ENCODE peak calls at places on chromosomes 4 and X, in ten cellular contexts. One of them, this sample, is unnamed.

GRCh38 chrX:68735266-68735665 is 87.8 kb downstream of the STARD8 start:
- DNase-seq in lower leg skin: no peak
- DNase-seq in stimulated activated CD4-positive, alpha-beta T cell treated with anti-CD3 and anti-CD28 coated beads, Interleukin-2, amount 100 ng/mL, for 48 hours: no peak
- DNase-seq in Jurkat, Clone E6-1: no peak
- DNase-seq in cardiac fibroblast: no peak
- DNase-seq in ACHN: no peak
- DNase-seq in smooth muscle cell of the brain vasculature: no peak
- DNase-seq in transverse colon: no peak
- DNase-seq in DMS153: no peak
- DNase-seq in M059J: no peak
- DNase-seq in this sample: no peak

GRCh38 chr4:88592600-88593448 is 544 bp downstream of the HERC3 start:
- DNase-seq in stimulated activated CD4-positive, alpha-beta T cell treated with anti-CD3 and anti-CD28 coated beads, Interleukin-2, amount 100 ng/mL, for 48 hours: peak
- DNase-seq in smooth muscle cell of the brain vasculature: no peak
- DNase-seq in ACHN: peak
- DNase-seq in lower leg skin: peak
- DNase-seq in transverse colon: peak
- DNase-seq in M059J: peak
- DNase-seq in cardiac fibroblast: peak
- DNase-seq in DMS153: peak
- DNase-seq in Jurkat, Clone E6-1: peak
- DNase-seq in this sample: peak

GRCh38 chrX:139203681-139204575 is 326.6 kb upstream of the F9 start:
- DNase-seq in DMS153: no peak
- DNase-seq in Jurkat, Clone E6-1: no peak
- DNase-seq in transverse colon: no peak
- DNase-seq in M059J: peak
- DNase-seq in ACHN: no peak
- DNase-seq in lower leg skin: no peak
- DNase-seq in smooth muscle cell of the brain vasculature: no peak
- DNase-seq in stimulated activated CD4-positive, alpha-beta T cell treated with anti-CD3 and anti-CD28 coated beads, Interleukin-2, amount 100 ng/mL, for 48 hours: no peak
- DNase-seq in cardiac fibroblast: no peak
- DNase-seq in this sample: peak

GRCh38 chr4:84389406-84389805 is 109.7 kb downstream of the NKX6-1 start:
- DNase-seq in ACHN: peak
- DNase-seq in transverse colon: no peak
- DNase-seq in smooth muscle cell of the brain vasculature: no peak
- DNase-seq in M059J: peak
- DNase-seq in DMS153: no peak
- DNase-seq in cardiac fibroblast: no peak
- DNase-seq in lower leg skin: no peak
- DNase-seq in stimulated activated CD4-positive, alpha-beta T cell treated with anti-CD3 and anti-CD28 coated beads, Interleukin-2, amount 100 ng/mL, for 48 hours: no peak
- DNase-seq in Jurkat, Clone E6-1: no peak
- DNase-seq in this sample: peak

GRCh38 chr4:182624281-182624680 is 292.9 kb downstream of the DCTD start:
- DNase-seq in M059J: no peak
- DNase-seq in DMS153: no peak
- DNase-seq in stimulated activated CD4-positive, alpha-beta T cell treated with anti-CD3 and anti-CD28 coated beads, Interleukin-2, amount 100 ng/mL, for 48 hours: no peak
- DNase-seq in smooth muscle cell of the brain vasculature: no peak
- DNase-seq in transverse colon: no peak
- DNase-seq in cardiac fibroblast: no peak
- DNase-seq in ACHN: no peak
- DNase-seq in lower leg skin: no peak
- DNase-seq in Jurkat, Clone E6-1: no peak
- DNase-seq in this sample: no peak

GRCh38 chr4:73067971-73068394 is 1.5 kb downstream of the COX18 start:
- DNase-seq in ACHN: no peak
- DNase-seq in M059J: no peak
- DNase-seq in cardiac fibroblast: peak
- DNase-seq in lower leg skin: no peak
- DNase-seq in smooth muscle cell of the brain vasculature: no peak
- DNase-seq in Jurkat, Clone E6-1: no peak
- DNase-seq in transverse colon: no peak
- DNase-seq in stimulated activated CD4-positive, alpha-beta T cell treated with anti-CD3 and anti-CD28 coated beads, Interleukin-2, amount 100 ng/mL, for 48 hours: no peak
- DNase-seq in DMS153: no peak
- DNase-seq in this sample: peak

GRCh38 chr4:123162859-123163258 is 233.7 kb upstream of the SPRY1 start:
- DNase-seq in stimulated activated CD4-positive, alpha-beta T cell treated with anti-CD3 and anti-CD28 coated beads, Interleukin-2, amount 100 ng/mL, for 48 hours: no peak
- DNase-seq in transverse colon: no peak
- DNase-seq in DMS153: no peak
- DNase-seq in M059J: no peak
- DNase-seq in ACHN: no peak
- DNase-seq in cardiac fibroblast: no peak
- DNase-seq in Jurkat, Clone E6-1: no peak
- DNase-seq in smooth muscle cell of the brain vasculature: no peak
- DNase-seq in lower leg skin: no peak
- DNase-seq in this sample: no peak

GRCh38 chrX:131734621-131735020 is 190.7 kb downstream of the OR13H1 start:
- DNase-seq in Jurkat, Clone E6-1: no peak
- DNase-seq in DMS153: no peak
- DNase-seq in transverse colon: peak
- DNase-seq in M059J: peak
- DNase-seq in stimulated activated CD4-positive, alpha-beta T cell treated with anti-CD3 and anti-CD28 coated beads, Interleukin-2, amount 100 ng/mL, for 48 hours: peak
- DNase-seq in lower leg skin: no peak
- DNase-seq in cardiac fibroblast: no peak
- DNase-seq in ACHN: no peak
- DNase-seq in smooth muscle cell of the brain vasculature: no peak
- DNase-seq in this sample: peak

GRCh38 chrX:107878106-107878505 is 52.4 kb downstream of the MID2 start:
- DNase-seq in transverse colon: no peak
- DNase-seq in DMS153: no peak
- DNase-seq in Jurkat, Clone E6-1: no peak
- DNase-seq in ACHN: no peak
- DNase-seq in cardiac fibroblast: no peak
- DNase-seq in M059J: no peak
- DNase-seq in smooth muscle cell of the brain vasculature: no peak
- DNase-seq in lower leg skin: no peak
- DNase-seq in stimulated activated CD4-positive, alpha-beta T cell treated with anti-CD3 and anti-CD28 coated beads, Interleukin-2, amount 100 ng/mL, for 48 hours: no peak
- DNase-seq in this sample: no peak

GRCh38 chr4:6892190-6892908 is 17.3 kb upstream of the TBC1D14 start:
- DNase-seq in smooth muscle cell of the brain vasculature: no peak
- DNase-seq in ACHN: no peak
- DNase-seq in lower leg skin: peak
- DNase-seq in transverse colon: peak
- DNase-seq in cardiac fibroblast: peak
- DNase-seq in Jurkat, Clone E6-1: peak
- DNase-seq in stimulated activated CD4-positive, alpha-beta T cell treated with anti-CD3 and anti-CD28 coated beads, Interleukin-2, amount 100 ng/mL, for 48 hours: no peak
- DNase-seq in M059J: peak
- DNase-seq in DMS153: no peak
- DNase-seq in this sample: peak

GRCh38 chr4:42871685-42872271 is 20.7 kb upstream of the GRXCR1 start:
- DNase-seq in Jurkat, Clone E6-1: no peak
- DNase-seq in M059J: no peak
- DNase-seq in stimulated activated CD4-positive, alpha-beta T cell treated with anti-CD3 and anti-CD28 coated beads, Interleukin-2, amount 100 ng/mL, for 48 hours: no peak
- DNase-seq in smooth muscle cell of the brain vasculature: no peak
- DNase-seq in lower leg skin: no peak
- DNase-seq in transverse colon: no peak
- DNase-seq in DMS153: no peak
- DNase-seq in cardiac fibroblast: no peak
- DNase-seq in ACHN: no peak
- DNase-seq in this sample: no peak

GRCh38 chr4:62302710-62303109 is 1102.6 kb downstream of the ADGRL3 start:
- DNase-seq in transverse colon: no peak
- DNase-seq in Jurkat, Clone E6-1: no peak
- DNase-seq in stimulated activated CD4-positive, alpha-beta T cell treated with anti-CD3 and anti-CD28 coated beads, Interleukin-2, amount 100 ng/mL, for 48 hours: no peak
- DNase-seq in cardiac fibroblast: no peak
- DNase-seq in M059J: no peak
- DNase-seq in smooth muscle cell of the brain vasculature: no peak
- DNase-seq in lower leg skin: no peak
- DNase-seq in ACHN: no peak
- DNase-seq in DMS153: no peak
- DNase-seq in this sample: no peak

GRCh38 chrX:131441033-131441432 is 102.8 kb upstream of the OR13H1 start:
- DNase-seq in transverse colon: no peak
- DNase-seq in cardiac fibroblast: peak
- DNase-seq in smooth muscle cell of the brain vasculature: no peak
- DNase-seq in stimulated activated CD4-positive, alpha-beta T cell treated with anti-CD3 and anti-CD28 coated beads, Interleukin-2, amount 100 ng/mL, for 48 hours: no peak
- DNase-seq in lower leg skin: no peak
- DNase-seq in ACHN: no peak
- DNase-seq in M059J: peak
- DNase-seq in DMS153: no peak
- DNase-seq in Jurkat, Clone E6-1: no peak
- DNase-seq in this sample: peak

GRCh38 chr4:40579983-40580382 is 49.7 kb downstream of the RBM47 start:
- DNase-seq in lower leg skin: no peak
- DNase-seq in DMS153: no peak
- DNase-seq in ACHN: no peak
- DNase-seq in transverse colon: no peak
- DNase-seq in cardiac fibroblast: peak
- DNase-seq in Jurkat, Clone E6-1: no peak
- DNase-seq in stimulated activated CD4-positive, alpha-beta T cell treated with anti-CD3 and anti-CD28 coated beads, Interleukin-2, amount 100 ng/mL, for 48 hours: no peak
- DNase-seq in smooth muscle cell of the brain vasculature: no peak
- DNase-seq in M059J: peak
- DNase-seq in this sample: peak

GRCh38 chr4:120056249-120056648 is 10.4 kb downstream of the MAD2L1 start:
- DNase-seq in stimulated activated CD4-positive, alpha-beta T cell treated with anti-CD3 and anti-CD28 coated beads, Interleukin-2, amount 100 ng/mL, for 48 hours: no peak
- DNase-seq in cardiac fibroblast: peak
- DNase-seq in smooth muscle cell of the brain vasculature: no peak
- DNase-seq in M059J: peak
- DNase-seq in Jurkat, Clone E6-1: no peak
- DNase-seq in DMS153: peak
- DNase-seq in lower leg skin: no peak
- DNase-seq in ACHN: peak
- DNase-seq in transverse colon: no peak
- DNase-seq in this sample: peak

GRCh38 chrX:24493740-24494543 is 28.9 kb downstream of the PDK3 start:
- DNase-seq in smooth muscle cell of the brain vasculature: no peak
- DNase-seq in lower leg skin: no peak
- DNase-seq in ACHN: no peak
- DNase-seq in M059J: no peak
- DNase-seq in DMS153: no peak
- DNase-seq in transverse colon: no peak
- DNase-seq in Jurkat, Clone E6-1: no peak
- DNase-seq in stimulated activated CD4-positive, alpha-beta T cell treated with anti-CD3 and anti-CD28 coated beads, Interleukin-2, amount 100 ng/mL, for 48 hours: no peak
- DNase-seq in cardiac fibroblast: peak
- DNase-seq in this sample: no peak

GRCh38 chrX:15142084-15142715 is 127.7 kb downstream of the ASB9 start:
- DNase-seq in DMS153: no peak
- DNase-seq in smooth muscle cell of the brain vasculature: no peak
- DNase-seq in M059J: peak
- DNase-seq in Jurkat, Clone E6-1: no peak
- DNase-seq in transverse colon: no peak
- DNase-seq in ACHN: no peak
- DNase-seq in cardiac fibroblast: no peak
- DNase-seq in lower leg skin: no peak
- DNase-seq in stimulated activated CD4-positive, alpha-beta T cell treated with anti-CD3 and anti-CD28 coated beads, Interleukin-2, amount 100 ng/mL, for 48 hours: no peak
- DNase-seq in this sample: no peak

GRCh38 chr4:128286474-128287158 is 997 bp downstream of the PGRMC2 start:
- DNase-seq in stimulated activated CD4-positive, alpha-beta T cell treated with anti-CD3 and anti-CD28 coated beads, Interleukin-2, amount 100 ng/mL, for 48 hours: no peak
- DNase-seq in transverse colon: no peak
- DNase-seq in Jurkat, Clone E6-1: peak
- DNase-seq in DMS153: peak
- DNase-seq in smooth muscle cell of the brain vasculature: no peak
- DNase-seq in ACHN: peak
- DNase-seq in lower leg skin: no peak
- DNase-seq in cardiac fibroblast: peak
- DNase-seq in M059J: peak
- DNase-seq in this sample: peak

GRCh38 chr4:95728145-95728544 is 111.7 kb upstream of the PDHA2 start:
- DNase-seq in Jurkat, Clone E6-1: no peak
- DNase-seq in M059J: peak
- DNase-seq in smooth muscle cell of the brain vasculature: no peak
- DNase-seq in transverse colon: no peak
- DNase-seq in ACHN: no peak
- DNase-seq in cardiac fibroblast: peak
- DNase-seq in lower leg skin: no peak
- DNase-seq in stimulated activated CD4-positive, alpha-beta T cell treated with anti-CD3 and anti-CD28 coated beads, Interleukin-2, amount 100 ng/mL, for 48 hours: no peak
- DNase-seq in DMS153: no peak
- DNase-seq in this sample: peak

GRCh38 chr4:79898055-79898454 is 175.0 kb downstream of the ANTXR2 start:
- DNase-seq in transverse colon: no peak
- DNase-seq in lower leg skin: no peak
- DNase-seq in M059J: no peak
- DNase-seq in stimulated activated CD4-positive, alpha-beta T cell treated with anti-CD3 and anti-CD28 coated beads, Interleukin-2, amount 100 ng/mL, for 48 hours: no peak
- DNase-seq in cardiac fibroblast: no peak
- DNase-seq in Jurkat, Clone E6-1: no peak
- DNase-seq in DMS153: no peak
- DNase-seq in smooth muscle cell of the brain vasculature: no peak
- DNase-seq in ACHN: no peak
- DNase-seq in this sample: no peak

GRCh38 chrX:20118065-20118824 is 1.5 kb upstream of the MAP7D2 start:
- DNase-seq in M059J: peak
- DNase-seq in cardiac fibroblast: no peak
- DNase-seq in DMS153: peak
- DNase-seq in stimulated activated CD4-positive, alpha-beta T cell treated with anti-CD3 and anti-CD28 coated beads, Interleukin-2, amount 100 ng/mL, for 48 hours: no peak
- DNase-seq in Jurkat, Clone E6-1: no peak
- DNase-seq in lower leg skin: no peak
- DNase-seq in transverse colon: peak
- DNase-seq in ACHN: no peak
- DNase-seq in smooth muscle cell of the brain vasculature: no peak
- DNase-seq in this sample: no peak

GRCh38 chrX:47190445-47191269 is 3.0 kb upstream of the UBA1 start:
- DNase-seq in stimulated activated CD4-positive, alpha-beta T cell treated with anti-CD3 and anti-CD28 coated beads, Interleukin-2, amount 100 ng/mL, for 48 hours: peak
- DNase-seq in smooth muscle cell of the brain vasculature: peak
- DNase-seq in lower leg skin: peak
- DNase-seq in ACHN: peak
- DNase-seq in cardiac fibroblast: peak
- DNase-seq in Jurkat, Clone E6-1: peak
- DNase-seq in DMS153: peak
- DNase-seq in M059J: peak
- DNase-seq in transverse colon: peak
- DNase-seq in this sample: peak

GRCh38 chr4:140427104-140427918 is at the start of gene CLGN:
- DNase-seq in ACHN: peak
- DNase-seq in Jurkat, Clone E6-1: peak
- DNase-seq in DMS153: peak
- DNase-seq in smooth muscle cell of the brain vasculature: no peak
- DNase-seq in transverse colon: peak
- DNase-seq in cardiac fibroblast: peak
- DNase-seq in lower leg skin: no peak
- DNase-seq in M059J: peak
- DNase-seq in stimulated activated CD4-positive, alpha-beta T cell treated with anti-CD3 and anti-CD28 coated beads, Interleukin-2, amount 100 ng/mL, for 48 hours: peak
- DNase-seq in this sample: peak